ENCODE peak calls at places on chromosomes 5 and 9, in five cellular contexts. D, M, K, N and Q are unnamed samples. For H3K4me1, the result is how much of the 10 kb centered on the place peaks cover.

GRCh38 chr5:150540615-150541396 is 32.9 kb downstream of the NDST1 start:
- DNase-seq in M (peak), K (no peak), N (peak), D (no peak), Q (no peak)

GRCh38 chr9:93808115-93809029 is 146.8 kb downstream of the BARX1 start:
- DNase-seq in K (no peak), N (no peak), M (no peak), D (no peak), Q (no peak)

GRCh38 chr5:138789771-138790242 is 36.6 kb downstream of the CTNNA1 start:
- DNase-seq in D (peak), K (no peak), N (no peak), M (no peak), Q (peak)

GRCh38 chr9:133334161-133334560 is 1.8 kb downstream of the SURF6 start:
- DNase-seq in K (no peak), D (peak), N (peak), M (no peak), Q (no peak)

GRCh38 chr9:35918780-35919179 is 9.5 kb downstream of the SPAAR start:
- DNase-seq in M (no peak), D (no peak), N (no peak), K (no peak), Q (no peak)

GRCh38 chr9:72185561-72185960 is 36.3 kb downstream of the GDA start:
- DNase-seq in D (no peak), N (no peak), M (no peak), K (no peak), Q (no peak)

GRCh38 chr5:96080557-96080956 is 118.9 kb upstream of the ELL2 start:
- DNase-seq in D (no peak), M (no peak), N (no peak), K (no peak), Q (no peak)

GRCh38 chr5:157594237-157594636 is 18.7 kb upstream of the ADAM19 start:
- DNase-seq in M (no peak), D (no peak), K (no peak), N (no peak), Q (no peak)

GRCh38 chr5:10567181-10567591 is 3.3 kb downstream of the ANKRD33B start:
- DNase-seq in D (peak), M (no peak), K (no peak), N (no peak), Q (no peak)

GRCh38 chr5:71778678-71779276 is 59.7 kb downstream of the CARTPT start:
- DNase-seq in K (no peak), M (no peak), D (peak), N (no peak), Q (peak)

GRCh38 chr9:97772145-97772544 is 75.0 kb upstream of the XPA start:
- DNase-seq in M (no peak), K (no peak), D (peak), N (no peak), Q (peak)

GRCh38 chr9:20854444-20854843 is 170.4 kb downstream of the FOCAD start:
- DNase-seq in K (no peak), N (no peak), D (no peak), M (no peak), Q (no peak)

GRCh38 chr5:167296680-167297079 is 994.8 kb upstream of the WWC1 start:
- DNase-seq in K (no peak), D (no peak), N (no peak), M (no peak), Q (peak)

GRCh38 chr5:59582746-59583145 is 310.8 kb downstream of the PDE4D start:
- DNase-seq in K (no peak), D (no peak), N (no peak), M (no peak), Q (no peak)

GRCh38 chr9:127983847-127984289 is 3.1 kb upstream of the EEIG1 start:
- DNase-seq in D (peak), N (no peak), M (no peak), K (no peak), Q (no peak)
- H3K4me1 ChIP-seq in D (under half), N (under half), M (under half), K (under half), Q (under half)

DNA sequence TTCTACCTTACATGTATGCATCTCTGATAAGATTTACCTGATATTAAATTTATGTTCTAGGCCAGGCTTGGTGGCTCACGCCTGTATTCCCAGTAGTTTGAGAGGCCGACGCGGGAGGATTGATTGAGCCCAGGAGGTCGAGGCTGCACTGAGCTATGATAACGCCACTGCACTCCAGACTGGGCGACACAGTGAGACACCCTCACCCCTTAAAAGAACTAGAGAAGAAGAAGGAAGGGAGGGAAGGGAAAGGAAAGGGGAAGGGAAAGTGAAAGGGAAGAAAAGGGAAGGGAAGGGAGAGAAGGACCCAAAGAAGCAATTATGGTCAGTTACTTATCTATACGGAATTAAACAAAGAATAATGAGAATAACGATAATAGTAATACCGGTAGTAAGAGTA is 1.2 kb upstream of the RFK start:
- DNase-seq in M (no peak), K (no peak), N (no peak), D (no peak), Q (no peak)
- H3K4me3 ChIP-seq in M (peak), K (no peak), N (peak), D (peak), Q (peak)

GRCh38 chr9:137319976-137320551 is 18.0 kb upstream of the NRARP start:
- DNase-seq in N (peak), M (no peak), D (no peak), K (no peak), Q (no peak)

GRCh38 chr9:137320555-137321384 is 18.7 kb upstream of the NRARP start:
- DNase-seq in M (no peak), K (no peak), N (peak), D (peak), Q (no peak)

GRCh38 chr9:137319434-137319975 is 17.4 kb upstream of the NRARP start:
- DNase-seq in D (peak), N (peak), K (no peak), M (no peak), Q (no peak)

GRCh38 chr9:137323531-137324331 is 21.7 kb upstream of the NRARP start:
- DNase-seq in N (no peak), D (no peak), K (no peak), M (no peak), Q (no peak)

GRCh38 chr9:137321726-137322361 is 19.8 kb upstream of the NRARP start:
- DNase-seq in M (no peak), N (peak), D (peak), K (no peak), Q (no peak)
- H3K27ac ChIP-seq in M (no peak), N (no peak), D (no peak), K (no peak), Q (no peak)

GRCh38 chr5:4363045-4363444 is 767.4 kb downstream of the IRX1 start:
- DNase-seq in N (no peak), M (no peak), K (no peak), D (no peak), Q (no peak)
- H3K4me1 ChIP-seq in N (under half), M (under half), K (under half), D (under half), Q (under half)

GRCh38 chr9:95077053-95077765 is 240.3 kb downstream of the FANCC start:
- DNase-seq in K (no peak), N (peak), D (no peak), M (no peak), Q (no peak)
- H3K4me3 ChIP-seq in K (no peak), N (peak), D (no peak), M (no peak), Q (no peak)

GRCh38 chr9:109781086-109781485 is 1.1 kb downstream of the PALM2AKAP2 start:
- DNase-seq in N (no peak), M (no peak), D (no peak), K (no peak), Q (no peak)

GRCh38 chr9:109779711-109780452 is at the start of gene PALM2AKAP2:
- DNase-seq in D (peak), K (no peak), N (no peak), M (peak), Q (peak)

GRCh38 chr9:109776391-109776790 is 3.6 kb upstream of the PALM2AKAP2 start:
- DNase-seq in N (no peak), K (no peak), D (no peak), M (no peak), Q (peak)

GRCh38 chr9:109780453-109781033 is 545 bp downstream of the PALM2AKAP2 start:
- DNase-seq in N (no peak), D (peak), M (peak), K (no peak), Q (peak)

GRCh38 chr9:109781541-109782197 is 1.7 kb downstream of the PALM2AKAP2 start:
- DNase-seq in N (no peak), D (no peak), K (no peak), M (no peak), Q (peak)
- H3K27ac ChIP-seq in N (peak), D (no peak), K (no peak), M (peak), Q (peak)

DNA sequence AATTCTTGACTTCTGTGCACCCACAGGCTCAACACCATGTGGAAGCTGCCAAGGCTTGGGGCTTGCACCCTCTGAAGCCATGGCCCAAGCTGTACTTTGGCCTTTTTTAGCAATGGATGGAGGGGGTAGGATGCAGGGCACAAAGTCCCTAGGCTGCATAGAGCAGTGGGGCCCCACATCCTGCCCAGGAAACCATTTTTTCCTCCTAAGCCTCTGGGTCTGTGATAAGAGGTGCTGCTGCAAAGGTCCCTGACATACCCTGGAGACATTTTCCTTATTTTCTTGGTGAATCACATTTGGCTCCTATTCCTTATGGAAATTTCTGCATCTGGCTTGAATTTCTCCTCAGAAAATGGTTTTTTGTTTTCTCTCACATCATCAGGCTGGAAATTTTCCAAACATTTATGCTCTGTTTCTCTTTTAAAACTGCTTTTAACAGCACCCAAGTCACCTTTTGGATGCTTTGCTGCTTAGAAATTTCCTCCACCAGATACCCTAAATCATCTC is 482.7 kb upstream of the TLE4 start:
- DNase-seq in K (no peak), M (no peak), D (no peak), N (no peak), Q (no peak)
- H3K4me1 ChIP-seq in K (under half), M (under half), D (under half), N (under half), Q (under half)

GRCh38 chr5:74096325-74096724 is 470.3 kb downstream of the ARHGEF28 start:
- DNase-seq in M (no peak), D (no peak), K (no peak), N (no peak), Q (no peak)

GRCh38 chr5:74098456-74098855 is 472.5 kb downstream of the ARHGEF28 start:
- DNase-seq in D (no peak), N (no peak), K (no peak), M (no peak), Q (no peak)

GRCh38 chr5:74103131-74104023 is 477.4 kb downstream of the ARHGEF28 start:
- DNase-seq in D (no peak), N (peak), M (no peak), K (no peak), Q (no peak)

GRCh38 chr5:74095871-74096270 is 469.9 kb downstream of the ARHGEF28 start:
- DNase-seq in K (no peak), M (no peak), D (no peak), N (no peak), Q (no peak)

DNA sequence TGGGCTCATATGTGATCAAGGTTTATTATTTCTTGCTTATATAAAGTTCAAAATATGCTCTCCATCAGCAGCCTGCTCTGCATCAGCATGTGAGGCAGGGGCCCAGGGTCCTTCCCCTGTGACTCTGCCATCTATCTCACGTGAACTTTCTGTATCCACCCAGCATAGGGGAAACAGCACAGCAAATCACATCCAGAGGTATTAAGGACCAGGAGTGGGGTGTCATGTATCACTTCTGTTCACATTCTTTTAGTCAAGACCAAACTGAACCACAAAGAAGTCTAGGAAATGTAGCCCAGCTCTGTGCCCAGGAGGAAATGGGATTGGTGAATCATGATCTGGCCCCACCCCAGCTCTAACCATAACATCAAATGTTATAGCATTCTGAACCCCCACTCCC is 473.5 kb downstream of the ARHGEF28 start:
- DNase-seq in M (no peak), N (no peak), K (no peak), D (no peak), Q (no peak)
- H3K4me3 ChIP-seq in M (no peak), N (no peak), K (no peak), D (no peak), Q (no peak)

DNA sequence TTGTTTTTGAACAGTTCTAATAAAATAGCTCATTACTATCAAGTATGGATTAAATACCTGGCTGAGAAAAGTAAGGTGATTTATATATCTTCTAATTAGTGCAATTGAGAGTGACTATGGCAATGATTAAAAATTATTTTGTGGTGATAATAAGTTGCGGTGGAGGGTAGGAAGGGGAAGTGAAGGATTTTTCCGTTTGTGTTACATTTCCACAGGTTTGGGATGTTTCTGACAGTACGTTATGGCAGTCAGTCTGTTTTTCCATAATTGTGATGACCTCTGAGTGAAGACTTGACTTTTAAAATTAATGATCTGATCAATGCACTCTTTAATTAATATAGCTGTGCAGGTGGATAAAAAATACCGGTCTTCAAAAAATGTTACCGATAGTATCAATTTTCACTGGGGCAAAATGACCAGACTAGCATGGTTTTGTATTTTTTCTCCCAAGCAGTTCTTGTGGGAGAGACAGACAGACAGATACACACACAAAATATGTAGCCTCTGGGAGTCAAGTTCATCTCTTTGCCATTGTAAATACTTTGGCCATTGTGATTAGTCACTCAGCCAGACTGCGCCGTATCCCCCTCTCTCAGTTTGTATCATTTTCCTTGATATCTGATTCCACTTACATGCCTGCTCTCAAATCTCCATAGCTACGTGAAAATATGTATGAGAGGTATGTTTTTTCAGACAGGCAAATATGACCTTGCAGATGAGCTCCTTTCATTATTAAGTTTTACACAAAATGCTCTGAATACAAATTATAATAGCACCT is 60.3 kb downstream of the ARHGAP26 start:
- DNase-seq in K (no peak), M (no peak), D (no peak), N (no peak), Q (no peak)
- H3K27ac ChIP-seq in K (no peak), M (no peak), D (no peak), N (no peak), Q (no peak)

DNA sequence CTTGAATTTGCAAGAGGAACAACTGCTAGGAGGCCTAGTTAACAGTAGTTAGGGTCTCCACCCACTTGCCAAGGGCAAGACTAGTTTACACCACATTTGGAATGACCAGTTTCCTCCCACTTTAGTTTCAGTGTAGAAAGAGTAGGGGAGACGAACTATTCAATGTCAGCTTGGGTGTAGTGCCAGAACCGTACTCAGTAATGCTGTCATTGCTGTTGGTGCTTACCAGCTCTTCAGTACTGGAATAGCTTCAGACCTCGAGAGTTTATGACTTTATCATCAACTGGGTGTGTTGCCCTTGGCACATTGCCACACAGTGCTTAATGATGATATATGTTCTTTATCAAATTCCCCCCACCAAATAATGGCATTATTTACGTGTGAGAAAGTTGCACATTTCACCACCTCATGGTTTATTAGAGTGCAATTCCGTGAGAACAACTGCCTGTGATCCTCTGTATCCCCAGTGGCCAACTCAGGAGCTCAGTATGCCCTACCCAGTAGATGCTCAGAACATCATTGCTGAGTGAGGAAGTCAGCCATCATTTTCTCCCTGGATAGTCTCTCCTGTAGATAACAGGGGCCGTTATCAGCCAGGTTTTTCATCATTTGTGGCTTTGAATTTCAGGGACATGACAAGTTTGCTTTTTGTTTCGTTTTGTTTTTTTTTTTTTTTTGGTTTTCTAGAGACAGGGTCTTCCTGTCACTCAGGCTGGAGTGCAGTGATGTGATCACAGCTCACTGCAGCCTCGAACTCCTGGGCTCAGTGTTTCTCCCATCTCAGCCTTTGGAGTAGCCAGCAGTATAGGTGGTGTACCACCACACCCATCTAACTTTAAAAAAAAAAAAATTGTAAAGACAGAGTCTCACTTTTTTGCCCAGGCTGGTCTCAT is 67.3 kb downstream of the DOCK8 start:
- DNase-seq in N (no peak), M (no peak), D (no peak), K (no peak), Q (no peak)
- H3K4me1 ChIP-seq in N (under half), M (under half), D (under half), K (half or more), Q (under half)